ENCODE peak calls at places on chromosome 1, in six cellular contexts. J, G, D, M, X and H are unnamed samples. For H3K36me3 and H3K9me3, the result is how much of the 10 kb centered on the place peaks cover.

GRCh38 chr1:156481527-156481926 is 19.0 kb downstream of the MEF2D start:
- DNase-seq in J (no peak), G (no peak), D (no peak), M (no peak), X (no peak), H (no peak)

GRCh38 chr1:245086389-245086969 is 68.3 kb upstream of the KIF26B start:
- DNase-seq in J (no peak), G (no peak), D (no peak), M (no peak), X (no peak), H (no peak)

GRCh38 chr1:81954388-81955023 is 153.8 kb downstream of the ADGRL2 start:
- DNase-seq in J (no peak), G (no peak), D (no peak), M (no peak), X (no peak), H (no peak)

GRCh38 chr1:32241011-32241763 is 5.8 kb upstream of the FAM167B start:
- DNase-seq in J (peak), G (peak), D (peak), M (peak), X (peak), H (peak)

GRCh38 chr1:214004014-214004413 is 16.2 kb downstream of the PROX1 start:
- DNase-seq in J (no peak), G (no peak), D (no peak), M (no peak), X (no peak), H (no peak)

GRCh38 chr1:170402451-170403311 is 129.3 kb upstream of the GORAB start:
- DNase-seq in J (no peak), G (no peak), D (no peak), M (no peak), X (no peak), H (no peak)

GRCh38 chr1:58858344-58858673 is 74.5 kb upstream of the JUN start:
- DNase-seq in J (no peak), G (no peak), D (no peak), M (no peak), X (no peak), H (no peak)

GRCh38 chr1:218164111-218164929 is 120.8 kb upstream of the RRP15 start:
- DNase-seq in J (no peak), G (peak), D (peak), M (no peak), X (peak), H (no peak)

GRCh38 chr1:207807395-207808321 is 55.8 kb downstream of the CD46 start:
- DNase-seq in J (no peak), G (no peak), D (peak), M (peak), X (no peak), H (no peak)

DNA sequence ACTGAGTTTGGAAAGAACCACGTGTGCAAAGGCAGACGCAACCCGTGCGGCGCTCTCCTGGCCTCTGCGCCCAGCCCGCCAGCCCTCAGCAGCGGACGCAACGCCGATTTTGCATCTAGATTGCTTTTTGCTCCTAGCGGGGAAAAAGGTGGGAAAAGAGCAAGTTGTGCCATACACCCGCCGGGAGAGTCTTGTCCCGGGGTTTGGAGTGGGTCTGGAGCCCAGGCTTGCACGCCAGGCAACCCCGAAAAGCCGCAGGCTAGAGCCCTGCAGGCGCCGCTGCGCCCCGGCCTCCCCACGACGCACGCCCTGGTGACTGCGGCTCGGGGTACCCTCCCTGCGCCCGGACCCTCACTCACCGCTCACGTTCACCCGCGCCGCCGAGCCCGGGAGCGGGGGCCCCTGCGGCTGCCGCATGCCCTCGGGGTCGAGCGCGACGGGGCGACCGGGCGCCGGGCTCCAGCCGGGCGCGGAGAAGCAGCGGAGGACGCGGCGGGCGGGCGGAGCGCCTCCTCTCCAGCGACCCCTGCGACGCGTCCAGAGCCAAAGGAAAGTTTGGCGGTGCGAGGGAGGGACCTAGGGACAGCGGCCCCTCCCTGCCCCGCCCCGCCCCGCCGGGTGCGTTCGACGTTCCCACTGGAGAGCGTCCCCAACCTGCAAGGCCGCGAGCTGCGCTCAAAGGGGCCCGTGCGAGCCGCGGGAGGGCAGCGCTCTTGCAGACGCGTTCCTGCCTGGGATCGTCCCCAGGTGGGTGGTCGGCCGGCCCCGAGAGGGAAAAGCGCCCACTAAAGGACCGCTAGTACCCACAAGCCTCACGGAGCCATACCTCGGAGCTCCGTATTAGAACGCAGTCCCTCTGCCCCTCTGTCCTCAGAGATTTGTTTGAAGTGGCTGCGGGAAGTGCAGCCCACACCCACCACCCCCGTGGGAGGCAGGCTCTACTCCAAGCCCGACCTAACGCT is at the start of gene LPAR3:
- DNase-seq in J (no peak), G (peak), D (peak), M (no peak), X (peak), H (no peak)
- H3K4me3 ChIP-seq in J (no peak), G (peak), D (peak), M (peak), X (peak), H (peak)

GRCh38 chr1:2513939-2514650 is 12.3 kb downstream of the PANK4 start:
- DNase-seq in J (no peak), G (no peak), D (no peak), M (no peak), X (no peak), H (no peak)

GRCh38 chr1:2516124-2516523 is 10.3 kb downstream of the PANK4 start:
- DNase-seq in J (no peak), G (no peak), D (no peak), M (no peak), X (no peak), H (no peak)

GRCh38 chr1:2516946-2517345 is 9.4 kb downstream of the PANK4 start:
- DNase-seq in J (no peak), G (no peak), D (no peak), M (no peak), X (no peak), H (no peak)

GRCh38 chr1:2515763-2516080 is 10.7 kb downstream of the PANK4 start:
- DNase-seq in J (no peak), G (no peak), D (no peak), M (no peak), X (no peak), H (no peak)

GRCh38 chr1:2514863-2515762 is 11.3 kb downstream of the PANK4 start:
- DNase-seq in J (no peak), G (no peak), D (no peak), M (no peak), X (no peak), H (no peak)
- H3K36me3 ChIP-seq in J (under half), G (under half), D (half or more), M (half or more), X (under half), H (half or more)

GRCh38 chr1:78633209-78633608 is 13.0 kb downstream of the IFI44L start:
- DNase-seq in J (no peak), G (no peak), D (no peak), M (no peak), X (no peak), H (no peak)
- H3K9me3 ChIP-seq in J (under half), G (under half), D (under half), M (under half), X (under half), H (under half)

GRCh38 chr1:111988743-111989453 is 570 bp downstream of the KCND3 start:
- DNase-seq in J (no peak), G (peak), D (peak), M (no peak), X (peak), H (no peak)
- H3K4me3 ChIP-seq in J (peak), G (peak), D (peak), M (peak), X (peak), H (peak)

DNA sequence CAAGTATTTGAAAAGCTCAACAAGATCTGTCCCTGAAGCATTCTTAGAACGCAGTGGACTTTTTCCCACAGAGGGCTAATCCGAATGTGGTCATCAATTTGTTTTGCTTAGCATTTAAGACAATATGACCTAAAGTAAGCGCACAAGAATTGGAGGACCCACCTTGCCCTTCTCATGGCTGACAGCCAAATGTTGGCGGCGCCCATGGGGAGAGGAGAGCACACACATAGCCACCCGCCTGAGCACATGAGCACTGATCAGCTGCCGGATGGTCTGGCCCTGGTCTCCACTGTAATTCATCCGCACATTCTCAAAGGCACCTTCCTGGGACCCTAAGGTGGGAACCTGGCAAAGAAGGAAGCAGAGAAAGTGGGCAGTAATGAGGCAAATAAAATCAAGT is 52.4 kb downstream of the UBR4 start:
- DNase-seq in J (no peak), G (no peak), D (no peak), M (no peak), X (no peak), H (no peak)
- H3K36me3 ChIP-seq in J (under half), G (under half), D (half or more), M (half or more), X (under half), H (half or more)

GRCh38 chr1:152413909-152414308 is at the start of gene CRNN:
- DNase-seq in J (no peak), G (no peak), D (no peak), M (no peak), X (no peak), H (no peak)

GRCh38 chr1:152411144-152411543 is 2.9 kb downstream of the CRNN start:
- DNase-seq in J (no peak), G (no peak), D (no peak), M (no peak), X (no peak), H (no peak)

GRCh38 chr1:152410599-152410998 is 3.5 kb downstream of the CRNN start:
- DNase-seq in J (no peak), G (no peak), D (no peak), M (peak), X (no peak), H (no peak)

GRCh38 chr1:152410028-152410427 is 4.0 kb downstream of the CRNN start:
- DNase-seq in J (no peak), G (no peak), D (no peak), M (no peak), X (no peak), H (no peak)

GRCh38 chr1:152411846-152412245 is 2.2 kb downstream of the CRNN start:
- DNase-seq in J (no peak), G (no peak), D (no peak), M (no peak), X (no peak), H (no peak)
- H3K9me3 ChIP-seq in J (under half), G (under half), D (under half), M (under half), X (under half), H (under half)

DNA sequence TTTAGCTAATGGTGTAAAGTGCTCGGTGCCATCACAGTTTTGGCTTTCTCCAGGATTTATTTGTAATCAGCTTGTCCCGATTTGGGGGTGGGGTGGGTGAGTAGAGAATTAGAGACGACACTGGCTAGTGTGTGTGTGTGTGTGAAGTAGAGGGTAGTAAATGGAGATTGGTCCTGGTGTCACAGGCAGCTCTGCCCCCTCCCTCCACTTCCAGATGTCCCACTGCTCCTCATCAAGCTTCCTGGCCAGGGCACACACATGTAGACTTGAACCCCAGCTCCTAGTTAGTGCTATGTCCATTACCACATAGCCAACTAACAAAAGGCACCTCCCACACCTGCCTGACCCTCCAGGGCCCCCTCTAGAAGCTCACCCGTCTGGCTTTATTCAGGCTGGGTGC is 3.2 kb downstream of the TRNP1 start:
- DNase-seq in J (no peak), G (no peak), D (no peak), M (no peak), X (no peak), H (no peak)
- H3K4me3 ChIP-seq in J (no peak), G (no peak), D (no peak), M (no peak), X (no peak), H (no peak)

GRCh38 chr1:66998972-66999371 is 55.0 kb downstream of the SLC35D1 start:
- DNase-seq in J (no peak), G (no peak), D (no peak), M (no peak), X (no peak), H (no peak)
- H3K36me3 ChIP-seq in J (under half), G (under half), D (under half), M (under half), X (under half), H (under half)